ENCODE peak calls at places on chromosomes 3 and 15, in seven cellular contexts. C, D, F, Z, Q, T and W are unnamed samples.

GRCh38 chr3:129022114-129022994 is 21.2 kb downstream of the EFCC1 start:
- DNase-seq in C (no peak), D (no peak), F (no peak), Z (peak), Q (no peak), T (peak), W (peak)

GRCh38 chr3:169104541-169104940 is 559.0 kb downstream of the MECOM start:
- DNase-seq in C (no peak), D (no peak), F (no peak), Z (peak), Q (peak), T (peak), W (peak)

GRCh38 chr3:148101061-148101460 is 596.6 kb upstream of the AGTR1 start:
- DNase-seq in C (no peak), D (no peak), F (no peak), Z (no peak), Q (no peak), T (peak), W (peak)

GRCh38 chr3:97736928-97737327 is 27.6 kb upstream of the ARL6 start:
- DNase-seq in C (no peak), D (no peak), F (no peak), Z (no peak), Q (no peak), T (no peak), W (no peak)

GRCh38 chr3:15562560-15562959 is 38.8 kb downstream of the HACL1 start:
- DNase-seq in C (no peak), D (no peak), F (no peak), Z (no peak), Q (no peak), T (no peak), W (no peak)

GRCh38 chr15:66885281-66885915 is 180.0 kb upstream of the SMAD3 start:
- DNase-seq in C (no peak), D (no peak), F (peak), Z (no peak), Q (no peak), T (no peak), W (no peak)

GRCh38 chr3:133591271-133591742 is 17.8 kb downstream of the CDV3 start:
- DNase-seq in C (no peak), D (no peak), F (no peak), Z (peak), Q (peak), T (peak), W (peak)

GRCh38 chr3:2098398-2099027 is at the start of gene CNTN4:
- DNase-seq in C (no peak), D (no peak), F (peak), Z (peak), Q (no peak), T (no peak), W (no peak)

GRCh38 chr3:152621006-152621868 is 213.7 kb upstream of the P2RY1 start:
- DNase-seq in C (no peak), D (no peak), F (no peak), Z (no peak), Q (peak), T (no peak), W (no peak)

GRCh38 chr3:63232764-63233396 is 45.2 kb upstream of the SYNPR start:
- DNase-seq in C (no peak), D (no peak), F (no peak), Z (peak), Q (peak), T (peak), W (peak)
- TF ChIP-seq CTCF in C (no peak), D (no peak), F (peak), Z (peak), Q (no peak), T (peak), W (peak)

GRCh38 chr3:46496745-46497555 is 826 bp upstream of the RTP3 start:
- DNase-seq in C (peak), D (peak), F (peak), Z (peak), Q (peak), T (peak), W (no peak)
- TF ChIP-seq CTCF in C (peak), D (peak), F (peak), Z (peak), Q (peak), T (peak), W (peak)

DNA sequence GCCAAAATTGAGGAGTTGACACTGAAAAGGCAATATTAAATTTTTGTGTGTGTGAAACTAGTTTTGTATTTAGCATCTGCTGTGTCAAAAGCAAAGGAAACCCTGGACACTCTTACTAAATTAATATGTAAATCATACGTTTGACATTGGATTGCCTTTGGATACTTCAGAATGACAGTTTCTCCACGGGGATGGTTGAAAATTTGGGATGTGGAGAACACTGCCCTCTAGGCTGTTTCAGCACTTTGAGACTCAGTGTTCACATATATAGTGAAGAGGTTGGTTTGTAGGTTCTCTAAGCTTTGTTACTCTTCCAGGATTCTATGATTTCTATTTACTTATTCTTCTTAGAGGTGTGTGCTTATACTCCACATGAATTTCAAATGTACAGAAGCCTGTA is 3.0 kb downstream of the ROBO2 start:
- DNase-seq in C (no peak), D (no peak), F (no peak), Z (peak), Q (no peak), T (no peak), W (no peak)
- TF ChIP-seq CTCF in C (no peak), D (no peak), F (peak), Z (peak), Q (peak), T (no peak), W (no peak)

DNA sequence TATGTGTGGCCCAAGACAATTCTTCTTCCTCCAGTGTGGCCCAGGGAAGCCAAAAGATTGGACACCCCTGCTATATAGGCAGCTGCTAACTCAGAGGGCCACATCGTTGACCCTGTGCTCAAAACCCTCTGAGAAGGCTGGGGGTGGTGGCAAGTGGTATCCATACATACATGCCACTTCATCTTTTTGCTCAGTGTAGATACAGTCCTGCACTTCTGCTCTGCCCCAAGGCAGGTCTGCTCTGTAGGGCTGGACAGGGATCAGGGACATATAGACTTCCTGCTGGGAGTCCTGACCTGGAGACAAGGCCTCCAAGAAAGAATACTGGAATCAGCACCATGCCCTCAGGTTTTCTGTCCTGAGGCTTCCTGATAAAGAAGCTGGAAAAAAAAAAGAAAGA is 4.5 kb upstream of the HCN4 start:
- DNase-seq in C (no peak), D (no peak), F (no peak), Z (no peak), Q (no peak), T (no peak), W (no peak)
- TF ChIP-seq CTCF in C (no peak), D (no peak), F (no peak), Z (no peak), Q (no peak), T (no peak), W (no peak)

GRCh38 chr15:93037341-93038063 is 51.5 kb downstream of the RGMA start:
- DNase-seq in C (no peak), D (no peak), F (peak), Z (peak), Q (peak), T (no peak), W (peak)

GRCh38 chr15:93035092-93035915 is 53.7 kb downstream of the RGMA start:
- DNase-seq in C (no peak), D (no peak), F (no peak), Z (no peak), Q (no peak), T (no peak), W (no peak)

GRCh38 chr15:93036922-93037321 is 52.1 kb downstream of the RGMA start:
- DNase-seq in C (no peak), D (no peak), F (no peak), Z (no peak), Q (no peak), T (no peak), W (no peak)

GRCh38 chr15:93034512-93034911 is 54.5 kb downstream of the RGMA start:
- DNase-seq in C (no peak), D (no peak), F (peak), Z (no peak), Q (no peak), T (no peak), W (no peak)

GRCh38 chr15:93035953-93036810 is 52.8 kb downstream of the RGMA start:
- DNase-seq in C (no peak), D (no peak), F (peak), Z (peak), Q (peak), T (peak), W (peak)
- TF ChIP-seq CTCF in C (peak), D (peak), F (peak), Z (peak), Q (peak), T (peak), W (peak)